ENCODE peak calls at places on chromosomes 7 and 10, in four cellular contexts. E, G, Z and L are unnamed samples.

GRCh38 chr7:26735976-26736600 is 128.3 kb downstream of the SKAP2 start:
- DNase-seq in G (no peak), E (no peak), Z (peak; percentile 61), L (no peak)

GRCh38 chr10:1036341-1036791 is 10.7 kb upstream of the IDI2 start:
- DNase-seq in G (no peak), Z (no peak), E (no peak), L (peak; percentile 41)

GRCh38 chr10:65910209-65910608 is 1015.6 kb upstream of the LRRTM3 start:
- DNase-seq in Z (no peak), G (no peak), E (no peak), L (no peak)

GRCh38 chr10:58210160-58210559 is 57.5 kb downstream of the IPMK start:
- DNase-seq in E (no peak), G (no peak), Z (no peak), L (no peak)

GRCh38 chr7:30254248-30254647 is 30.1 kb upstream of the ZNRF2 start:
- DNase-seq in E (no peak), Z (no peak), G (no peak), L (no peak)

GRCh38 chr7:1136841-1137516 is 23.0 kb downstream of the ZFAND2A start:
- DNase-seq in Z (peak; percentile 59), E (no peak), G (no peak), L (no peak)

GRCh38 chr10:5419466-5420094 is 7.2 kb downstream of the NET1 start:
- DNase-seq in Z (no peak), E (no peak), G (peak; percentile 51), L (no peak)

GRCh38 chr10:75145590-75145989 is 34.1 kb downstream of the SAMD8 start:
- DNase-seq in E (no peak), G (no peak), Z (no peak), L (peak; percentile 30)

GRCh38 chr10:103241262-103242011 is 4.2 kb upstream of the RPEL1 start:
- DNase-seq in E (peak; percentile 83), G (peak; percentile 46), Z (peak; percentile 22), L (no peak)

GRCh38 chr7:131083781-131084180 is 243.9 kb upstream of the MKLN1 start:
- DNase-seq in E (no peak), Z (no peak), G (no peak), L (no peak)

GRCh38 chr10:131170042-131170983 is 141.2 kb downstream of the TCERG1L start:
- DNase-seq in Z (no peak), E (no peak), G (no peak), L (no peak)

GRCh38 chr7:218316-218715 is 25.9 kb downstream of the FAM20C start:
- DNase-seq in G (no peak), E (no peak), Z (no peak), L (no peak)

GRCh38 chr7:109964780-109965179 is 1126.1 kb upstream of the LRRN3 start:
- DNase-seq in E (no peak), G (no peak), Z (no peak), L (no peak)

GRCh38 chr7:13188236-13188635 is 500.8 kb downstream of the ARL4A start:
- DNase-seq in E (no peak), G (no peak), Z (no peak), L (no peak)

GRCh38 chr7:55546826-55547225 is 25.5 kb downstream of the VOPP1 start:
- DNase-seq in Z (no peak), E (peak; percentile 86), G (peak; percentile 81), L (peak; percentile 67)

GRCh38 chr7:116984917-116985316 is 31.6 kb downstream of the ST7 start:
- DNase-seq in E (no peak), G (peak; percentile 44), Z (peak; percentile 61), L (no peak)

GRCh38 chr7:87336136-87336535 is 9.3 kb upstream of the CROT start:
- DNase-seq in E (no peak), Z (no peak), G (no peak), L (no peak)

GRCh38 chr10:114650831-114651230 is 7.2 kb downstream of the ABLIM1 start:
- DNase-seq in Z (no peak), G (no peak), E (no peak), L (no peak)

GRCh38 chr7:105906690-105907089 is 30.3 kb upstream of the ATXN7L1 start:
- DNase-seq in G (peak; percentile 40), E (no peak), Z (no peak), L (no peak)

GRCh38 chr7:16063691-16064090 is 357.6 kb downstream of the CRPPA start:
- DNase-seq in E (no peak), G (peak; percentile 32), Z (no peak), L (no peak)

GRCh38 chr7:48718731-48719387 is 205.5 kb upstream of the CDC14C start:
- DNase-seq in G (no peak), E (no peak), Z (no peak), L (no peak)

GRCh38 chr10:69873141-69873540 is 71.4 kb downstream of the COL13A1 start:
- DNase-seq in E (no peak), Z (no peak), G (no peak), L (no peak)

GRCh38 chr10:24643679-24644209 is 79.9 kb downstream of the ARHGAP21 start:
- DNase-seq in E (no peak), Z (no peak), G (no peak), L (no peak)

GRCh38 chr10:83848696-83849095 is 290.6 kb upstream of the GHITM start:
- DNase-seq in Z (no peak), G (no peak), E (no peak), L (no peak)

GRCh38 chr10:101062231-101063161 is 707 bp downstream of the KAZALD1 start:
- DNase-seq in E (peak; percentile 66), Z (peak; percentile 85), G (peak; percentile 51), L (peak; percentile 64)

GRCh38 chr7:69932034-69932628 is 333.9 kb downstream of the AUTS2 start:
- DNase-seq in E (peak; percentile 24), G (peak; percentile 62), Z (peak; percentile 58), L (peak; percentile 9)

GRCh38 chr10:78419481-78420265 is 386.0 kb downstream of the RPS24 start:
- DNase-seq in G (no peak), E (no peak), Z (no peak), L (no peak)

GRCh38 chr7:118657391-118658005 is 433.0 kb downstream of the ANKRD7 start:
- DNase-seq in Z (no peak), E (no peak), G (no peak), L (no peak)

GRCh38 chr7:135320277-135320676 is 86.6 kb downstream of the STRA8 start:
- DNase-seq in E (peak; percentile 82), G (peak; percentile 91), Z (no peak), L (no peak)

GRCh38 chr10:68302503-68302823 is 29.4 kb upstream of the HNRNPH3 start:
- DNase-seq in Z (no peak), E (no peak), G (no peak), L (no peak)

GRCh38 chr10:68302871-68303270 is 29.0 kb upstream of the HNRNPH3 start:
- DNase-seq in G (no peak), E (no peak), Z (no peak), L (no peak)

GRCh38 chr10:68301301-68301700 is 30.6 kb upstream of the HNRNPH3 start:
- DNase-seq in Z (no peak), E (no peak), G (no peak), L (no peak)

GRCh38 chr10:68303849-68304412 is 27.9 kb upstream of the HNRNPH3 start:
- DNase-seq in G (no peak), E (peak; percentile 86), Z (no peak), L (no peak)

DNA sequence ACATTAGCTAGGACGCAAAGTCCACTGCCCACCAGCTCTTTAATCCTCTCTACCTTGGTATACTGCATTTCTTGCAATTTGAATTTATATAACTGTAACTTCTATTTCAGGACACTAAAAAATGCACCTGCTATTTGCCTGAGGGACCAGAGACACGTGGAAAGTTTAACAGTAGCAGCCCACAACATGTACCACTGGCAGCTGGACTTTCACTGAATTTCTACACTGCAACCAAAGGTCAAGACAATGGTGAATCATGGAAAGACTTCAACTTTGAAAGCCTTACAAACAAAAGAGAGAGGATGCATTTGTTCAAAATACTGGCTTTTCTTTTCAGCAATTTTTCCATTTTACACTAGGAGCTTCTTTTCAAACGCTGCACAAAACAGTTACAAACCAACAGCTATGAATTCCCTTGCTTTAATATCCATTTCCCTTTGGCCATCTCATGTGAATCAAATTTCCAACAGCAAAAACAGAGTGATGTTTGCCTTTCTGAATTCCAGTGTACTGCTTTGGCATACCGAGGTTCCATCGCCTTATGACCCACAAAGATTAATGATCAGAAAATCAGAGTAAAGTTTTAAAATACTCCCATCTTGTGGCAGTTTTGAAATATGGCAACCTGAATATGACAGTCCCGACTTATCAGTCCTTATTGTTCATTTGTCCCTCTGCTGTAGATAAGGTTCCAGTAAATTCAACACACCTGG is 29.9 kb upstream of the HNRNPH3 start:
- DNase-seq in G (peak; percentile 68), E (no peak), Z (peak; percentile 42), L (no peak)
- TF ChIP-seq CTCF in G (peak; percentile 44), E (peak; percentile 49), Z (peak; percentile 55), L (peak; percentile 70)

GRCh38 chr7:35670856-35671569 is 23.9 kb downstream of the HERPUD2 start:
- DNase-seq in G (no peak), Z (peak; percentile 54), E (no peak), L (no peak)

GRCh38 chr7:35680403-35681013 is 14.4 kb downstream of the HERPUD2 start:
- DNase-seq in G (no peak), Z (no peak), E (no peak), L (no peak)

GRCh38 chr7:35677582-35678356 is 17.2 kb downstream of the HERPUD2 start:
- DNase-seq in E (no peak), Z (no peak), G (no peak), L (no peak)

GRCh38 chr7:35681630-35682029 is 13.3 kb downstream of the HERPUD2 start:
- DNase-seq in G (no peak), Z (no peak), E (no peak), L (no peak)

GRCh38 chr7:35676211-35676610 is 18.7 kb downstream of the HERPUD2 start:
- DNase-seq in G (no peak), Z (peak; percentile 27), E (no peak), L (no peak)
- TF ChIP-seq CTCF in G (no peak), Z (peak; percentile 21), E (no peak), L (no peak)

DNA sequence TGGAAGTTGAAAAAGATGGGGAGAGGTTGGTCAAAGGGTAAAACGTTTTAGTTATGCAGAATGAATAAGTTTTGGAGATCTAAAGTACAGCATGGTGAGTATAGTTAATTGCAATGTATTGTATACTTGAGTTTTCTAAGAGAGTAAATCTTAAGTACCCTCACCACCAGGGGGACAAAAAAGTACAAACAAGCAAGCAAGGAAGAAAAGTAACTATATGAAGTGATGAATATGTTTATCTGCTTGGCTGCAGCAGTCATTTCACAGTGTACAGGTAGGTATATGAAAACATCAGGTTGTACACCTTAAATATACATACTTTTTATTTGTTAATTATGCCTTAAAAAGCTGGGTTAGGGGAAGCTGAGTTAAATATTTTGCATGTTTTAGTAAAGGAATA is 157.3 kb downstream of the PCLO start:
- DNase-seq in Z (peak; percentile 71), E (no peak), G (peak; percentile 16), L (no peak)
- TF ChIP-seq CTCF in Z (no peak), E (no peak), G (peak; percentile 10), L (no peak)

DNA sequence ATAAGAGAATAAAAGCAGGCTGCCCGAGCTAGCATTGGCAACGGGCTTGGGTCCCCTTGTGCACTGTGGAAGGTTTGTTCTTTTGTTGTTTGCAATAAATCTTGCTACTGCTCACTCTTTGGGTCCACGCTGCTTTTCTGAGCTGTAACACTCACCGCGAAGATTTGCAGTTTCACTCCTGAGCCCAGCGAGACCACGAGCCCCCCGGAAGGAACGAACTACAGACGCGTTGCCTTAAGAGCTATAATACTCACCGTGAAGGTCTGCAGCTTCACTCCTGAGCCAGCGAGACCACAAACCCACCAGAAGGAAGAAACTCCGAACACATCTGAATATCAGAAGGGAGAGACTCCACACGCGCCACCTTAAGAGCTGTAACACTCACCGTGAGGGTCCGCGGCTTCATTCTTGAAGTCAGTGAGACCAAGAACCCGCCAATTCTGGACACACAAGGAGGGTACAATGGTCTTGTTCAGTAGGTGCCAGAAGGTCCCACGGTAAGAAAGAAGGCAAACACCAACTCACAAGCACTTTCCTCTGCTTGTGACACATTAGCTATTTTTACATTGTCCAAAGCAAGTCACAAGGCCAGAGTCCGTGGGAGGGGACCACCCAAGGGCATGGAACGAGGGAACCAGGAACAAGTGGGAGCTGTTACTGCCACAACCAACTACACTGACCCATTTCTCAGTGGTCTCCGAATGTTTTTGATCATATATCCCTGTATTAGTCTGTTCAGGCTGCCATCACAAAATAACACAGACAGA is 29.2 kb upstream of the CACUL1 start:
- DNase-seq in G (no peak), Z (no peak), E (no peak), L (no peak)
- TF ChIP-seq CTCF in G (no peak), Z (no peak), E (no peak), L (no peak)